ENCODE peak calls at places on chromosomes 5 and 9, in six cellular contexts. Z, P, H, U, A and R are unnamed samples.

GRCh38 chr5:140025736-140026135 is 17.4 kb downstream of the NRG2 start:
- DNase-seq in P (no peak), H (no peak), A (no peak), Z (no peak), U (no peak), R (no peak)

GRCh38 chr9:21777701-21778100 is 24.7 kb upstream of the MTAP start:
- DNase-seq in H (no peak), P (no peak), Z (no peak), A (no peak), U (no peak), R (no peak)

GRCh38 chr9:137892424-137893191 is 15.0 kb downstream of the CACNA1B start:
- DNase-seq in P (no peak), H (no peak), U (no peak), Z (no peak), A (no peak), R (no peak)

GRCh38 chr9:121780177-121780576 is 128.7 kb downstream of the DAB2IP start:
- DNase-seq in P (no peak), Z (no peak), U (no peak), A (no peak), H (no peak), R (no peak)

GRCh38 chr5:93454896-93455295 is 126.1 kb downstream of the NR2F1-AS1 start:
- DNase-seq in H (no peak), U (no peak), A (no peak), Z (no peak), P (no peak), R (no peak)

GRCh38 chr9:122053951-122054350 is 39.2 kb downstream of the TTLL11 start:
- DNase-seq in P (no peak), U (no peak), Z (no peak), H (no peak), A (no peak), R (no peak)

GRCh38 chr9:135330685-135331590 is 148.6 kb upstream of the PPP1R26 start:
- DNase-seq in P (peak), A (no peak), H (no peak), Z (peak), U (no peak), R (no peak)

GRCh38 chr5:122187426-122187825 is 58.1 kb downstream of the ZNF474 start:
- DNase-seq in A (no peak), P (no peak), H (no peak), U (no peak), Z (no peak), R (no peak)

GRCh38 chr9:93467062-93467416 is 13.7 kb upstream of the FAM120AOS start:
- DNase-seq in P (no peak), Z (no peak), A (no peak), H (no peak), U (no peak), R (no peak)

GRCh38 chr5:172849636-172850453 is 15.8 kb downstream of the ERGIC1 start:
- DNase-seq in U (no peak), Z (no peak), A (no peak), P (no peak), H (no peak), R (no peak)

GRCh38 chr9:101326501-101326900 is 58.3 kb downstream of the BAAT start:
- DNase-seq in A (peak), H (no peak), Z (no peak), P (no peak), U (no peak), R (peak)

GRCh38 chr5:170265527-170265926 is 32.0 kb downstream of the LCP2 start:
- DNase-seq in Z (peak), U (no peak), H (no peak), A (no peak), P (peak), R (no peak)

GRCh38 chr5:124740991-124741583 is 5.4 kb downstream of the ZNF608 start:
- DNase-seq in Z (no peak), A (no peak), U (no peak), P (no peak), H (no peak), R (peak)

GRCh38 chr9:128192601-128193371 is 1.4 kb upstream of the CIZ1 start:
- DNase-seq in U (peak), P (peak), Z (peak), H (peak), A (peak), R (peak)